ENCODE peak calls at places on chromosomes 11 and 22, in five cellular contexts. J is uterus; T is PC-9; X is CD8-positive, alpha-beta T cell; W is left ventricle myocardium inferior. L is an unnamed sample.

GRCh38 chr22:42192547-42192946 is 61.9 kb upstream of the CYP2D6 start:
- DNase-seq in J (no peak), T (no peak), X (no peak), W (no peak), L (no peak)

GRCh38 chr22:23256138-23256932 is 76.0 kb downstream of the BCR start:
- DNase-seq in J (no peak), T (no peak), X (no peak), W (no peak), L (no peak)

GRCh38 chr11:1005913-1006312 is 30.6 kb downstream of the MUC6 start:
- DNase-seq in J (peak), T (no peak), X (no peak), W (peak), L (no peak)

GRCh38 chr22:50542416-50542927 is 3.2 kb upstream of the KLHDC7B start:
- DNase-seq in J (no peak), T (no peak), X (no peak), W (no peak), L (no peak)

GRCh38 chr22:23503142-23503541 is 76.9 kb downstream of the IGLL1 start:
- DNase-seq in J (no peak), T (no peak), X (no peak), W (no peak), L (no peak)

GRCh38 chr11:35418282-35418846 is 994 bp downstream of the SLC1A2 start:
- DNase-seq in J (no peak), T (no peak), X (no peak), W (no peak), L (no peak)

GRCh38 chr11:17218403-17218802 is 10.6 kb upstream of the PIK3C2A start:
- DNase-seq in J (no peak), T (no peak), X (no peak), W (no peak), L (no peak)

GRCh38 chr22:26590525-26590858 is 560 bp upstream of the TPST2 start:
- DNase-seq in J (no peak), T (no peak), X (no peak), W (no peak), L (no peak)

GRCh38 chr11:61817471-61818202 is 834 bp upstream of the FADS1 start:
- DNase-seq in J (no peak), T (no peak), X (no peak), W (no peak), L (no peak)

GRCh38 chr11:92829671-92830070 is 139.8 kb upstream of the MTNR1B start:
- DNase-seq in J (no peak), T (no peak), X (no peak), W (no peak), L (no peak)

GRCh38 chr11:125166903-125167291 is 2.3 kb downstream of the PKNOX2 start:
- DNase-seq in J (no peak), T (no peak), X (no peak), W (no peak), L (no peak)

GRCh38 chr22:42376721-42377177 is 55.5 kb downstream of the NFAM1 start:
- DNase-seq in J (peak), T (no peak), X (no peak), W (peak), L (no peak)

GRCh38 chr11:33695051-33695566 is 5.5 kb downstream of the C11orf91 start:
- DNase-seq in J (no peak), T (no peak), X (no peak), W (peak), L (no peak)

GRCh38 chr22:44354288-44354687 is 41.5 kb upstream of the SHISAL1 start:
- DNase-seq in J (peak), T (no peak), X (no peak), W (no peak), L (no peak)

GRCh38 chr11:13126430-13126829 is 117.3 kb downstream of the RASSF10 start:
- DNase-seq in J (no peak), T (peak), X (no peak), W (no peak), L (peak)

GRCh38 chr11:106424111-106424510 is 346.6 kb downstream of the AASDHPPT start:
- DNase-seq in J (no peak), T (peak), X (no peak), W (no peak), L (peak)

GRCh38 chr22:44931077-44931540 is 78.7 kb downstream of the PHF21B start:
- DNase-seq in J (peak), T (no peak), X (no peak), W (peak), L (no peak)

GRCh38 chr22:48672387-48672786 is 1155.3 kb downstream of the BRD1 start:
- DNase-seq in J (no peak), T (no peak), X (no peak), W (no peak), L (no peak)

GRCh38 chr22:17955611-17956379 is 68.6 kb downstream of the MICAL3 start:
- DNase-seq in J (no peak), T (no peak), X (no peak), W (no peak), L (no peak)

GRCh38 chr22:45946805-45947600 is 30.0 kb downstream of the WNT7B start:
- DNase-seq in J (no peak), T (no peak), X (no peak), W (no peak), L (no peak)

GRCh38 chr22:45945621-45946020 is 31.3 kb downstream of the WNT7B start:
- DNase-seq in J (no peak), T (no peak), X (no peak), W (no peak), L (no peak)

GRCh38 chr22:45949921-45950320 is 27.0 kb downstream of the WNT7B start:
- DNase-seq in J (no peak), T (no peak), X (no peak), W (no peak), L (no peak)

GRCh38 chr22:45949258-45949870 is 27.6 kb downstream of the WNT7B start:
- DNase-seq in J (no peak), T (no peak), X (no peak), W (no peak), L (no peak)

DNA sequence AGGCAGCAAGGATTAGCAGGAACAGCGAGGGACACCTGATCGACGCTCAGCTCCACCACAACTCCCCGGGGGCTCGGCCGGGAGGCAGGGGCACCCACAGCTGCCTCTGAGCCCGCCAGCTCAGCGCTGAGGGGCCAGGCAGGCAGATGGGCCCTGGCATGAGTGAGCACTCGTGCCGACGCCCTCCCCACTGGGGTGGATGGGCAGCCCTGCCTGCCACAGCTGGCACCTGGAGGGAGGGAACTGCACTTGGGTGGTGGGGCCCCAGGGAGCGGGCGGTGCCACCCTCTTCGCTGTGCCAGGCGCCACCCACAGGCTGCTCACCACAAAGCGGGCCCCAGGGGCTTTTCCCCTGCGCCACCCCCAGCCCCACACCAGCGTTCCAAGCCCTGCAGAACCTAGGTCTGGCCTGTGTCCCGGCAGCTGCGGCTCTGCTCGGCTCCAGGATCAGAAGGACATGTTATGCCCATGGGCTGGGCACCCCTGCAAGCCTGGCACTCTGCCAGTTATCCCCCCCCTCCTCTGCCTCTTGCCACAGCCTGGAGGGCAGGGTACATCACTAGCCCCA is 28.8 kb downstream of the WNT7B start:
- DNase-seq in J (no peak), T (no peak), X (no peak), W (no peak), L (no peak)
- TF ChIP-seq CTCF in J (no peak), T (no peak), X (no peak), W (no peak), L (no peak)

GRCh38 chr11:10459029-10459970 is 4.2 kb downstream of the AMPD3 start:
- DNase-seq in J (no peak), T (no peak), X (peak), W (no peak), L (no peak)
- H3K4me3 ChIP-seq in J (no peak), T (no peak), X (peak), W (no peak), L (no peak)

GRCh38 chr11:102305352-102306047 is 11.8 kb upstream of the BIRC3 start:
- DNase-seq in J (no peak), T (no peak), X (no peak), W (no peak), L (no peak)
- H3K27ac ChIP-seq in J (no peak), T (peak), X (peak), W (no peak), L (no peak)

DNA sequence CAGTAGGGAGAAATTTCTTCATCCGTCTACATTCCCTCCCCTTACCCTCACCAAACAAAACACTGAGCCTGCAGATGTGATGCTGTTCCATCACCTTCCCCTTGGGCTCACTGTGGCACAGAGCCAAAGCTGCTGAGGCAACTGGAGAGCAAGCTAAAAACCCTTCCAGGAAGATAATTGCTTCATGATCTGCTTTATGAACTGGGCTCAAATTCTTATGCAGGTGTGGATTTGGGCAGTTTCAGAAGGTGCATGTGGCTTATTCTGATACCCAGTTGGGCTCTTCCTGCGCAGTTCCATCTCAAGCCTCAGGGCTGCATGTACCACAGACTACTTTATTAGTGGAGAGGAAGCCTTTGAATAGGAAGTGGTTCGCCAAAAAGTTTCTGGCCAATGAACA is 58.3 kb downstream of the AAMDC start:
- DNase-seq in J (peak), T (peak), X (no peak), W (peak), L (peak)
- TF ChIP-seq CTCF in J (no peak), T (no peak), X (no peak), W (no peak), L (peak)

DNA sequence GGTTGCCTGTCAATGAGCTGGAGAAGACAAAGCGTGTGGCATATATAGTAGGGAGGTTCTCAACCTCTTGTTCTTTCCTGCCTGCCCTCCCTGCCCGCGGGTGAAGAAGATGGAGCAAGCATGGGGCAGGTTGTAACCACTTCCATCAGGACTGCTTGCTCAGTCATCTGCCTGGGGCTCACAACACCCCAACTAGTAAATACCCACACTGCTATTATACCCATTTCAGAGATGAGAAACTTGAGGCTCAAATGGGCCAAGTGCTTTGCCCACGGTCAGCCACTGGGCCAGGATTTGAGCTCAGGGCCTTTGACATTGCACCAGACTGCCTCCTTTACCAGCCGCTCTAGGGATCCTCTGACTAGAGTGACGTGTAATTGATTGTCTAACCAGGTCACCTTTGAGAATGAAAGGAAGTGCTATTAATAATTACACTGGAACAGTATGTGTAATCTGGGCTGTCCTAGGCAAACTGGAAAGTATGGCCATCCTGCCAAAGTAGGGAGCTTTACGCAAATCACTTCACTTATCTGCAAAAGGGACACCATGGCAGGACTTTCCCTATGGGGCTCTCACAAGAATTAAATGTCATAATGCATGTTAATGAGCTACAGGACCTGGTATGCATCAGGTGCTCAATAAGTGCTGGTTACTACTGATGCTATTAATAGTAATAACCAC is 2.8 kb upstream of the CDC42EP1 start:
- DNase-seq in J (no peak), T (no peak), X (no peak), W (no peak), L (no peak)
- H3K4me3 ChIP-seq in J (no peak), T (no peak), X (no peak), W (no peak), L (no peak)

GRCh38 chr11:46049325-46049860 is 71.9 kb downstream of the PHF21A start:
- DNase-seq in J (no peak), T (no peak), X (no peak), W (no peak), L (no peak)

GRCh38 chr11:46048198-46048597 is 73.1 kb downstream of the PHF21A start:
- DNase-seq in J (no peak), T (no peak), X (no peak), W (no peak), L (no peak)

GRCh38 chr11:46051102-46051501 is 70.2 kb downstream of the PHF21A start:
- DNase-seq in J (no peak), T (no peak), X (no peak), W (no peak), L (no peak)

GRCh38 chr11:46050065-46050464 is 71.2 kb downstream of the PHF21A start:
- DNase-seq in J (peak), T (no peak), X (no peak), W (no peak), L (peak)

DNA sequence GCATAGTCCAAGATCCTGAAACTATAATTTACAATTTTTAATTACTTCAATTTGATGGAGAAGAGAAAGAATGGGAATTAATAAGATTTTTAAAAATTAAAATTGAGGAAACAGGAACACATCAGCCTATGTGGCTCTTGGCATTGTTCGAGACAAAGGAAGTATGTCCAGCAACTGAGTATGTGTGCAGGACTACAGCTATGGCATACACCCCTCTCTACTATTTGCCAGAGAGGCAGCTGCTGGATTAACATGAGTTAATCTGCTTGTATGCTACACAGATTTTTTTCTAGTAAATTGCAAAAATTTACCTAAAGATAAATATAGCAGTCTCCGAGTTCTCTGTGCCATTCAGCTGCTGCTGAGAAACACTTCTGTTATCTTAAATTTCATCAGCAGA is 70.6 kb downstream of the PHF21A start:
- DNase-seq in J (no peak), T (no peak), X (no peak), W (no peak), L (no peak)
- H3K27ac ChIP-seq in J (no peak), T (no peak), X (no peak), W (peak), L (no peak)

GRCh38 chr11:74694136-74694535 is 37.1 kb downstream of the CHRDL2 start:
- DNase-seq in J (no peak), T (no peak), X (no peak), W (no peak), L (no peak)
- TF ChIP-seq CTCF in J (no peak), T (no peak), X (no peak), W (no peak), L (peak)

GRCh38 chr22:39016592-39016991 is 2.5 kb downstream of the APOBEC3C start:
- DNase-seq in J (no peak), T (no peak), X (no peak), W (no peak), L (no peak)

GRCh38 chr22:39010946-39011625 is 3.0 kb upstream of the APOBEC3C start:
- DNase-seq in J (no peak), T (no peak), X (no peak), W (no peak), L (no peak)

GRCh38 chr22:39012525-39013516 is 1.2 kb upstream of the APOBEC3C start:
- DNase-seq in J (peak), T (no peak), X (no peak), W (no peak), L (no peak)

GRCh38 chr22:39017596-39018365 is 3.1 kb upstream of the APOBEC3D start:
- DNase-seq in J (no peak), T (no peak), X (no peak), W (no peak), L (no peak)

GRCh38 chr22:39013923-39014722 is at the start of gene APOBEC3C:
- DNase-seq in J (peak), T (peak), X (peak), W (peak), L (peak)
- H3K4me3 ChIP-seq in J (peak), T (peak), X (peak), W (peak), L (peak)

GRCh38 chr11:2401436-2401984 is 960 bp downstream of the TSSC4 start:
- DNase-seq in J (no peak), T (no peak), X (no peak), W (no peak), L (no peak)
- H3K27ac ChIP-seq in J (peak), T (no peak), X (peak), W (peak), L (peak)

L was measured in AG04450.